ENCODE peak calls at places on chromosomes 5 and 9, in four cellular contexts. F, I, D and S are unnamed samples. For H3K4me1, the result is how much of the 10 kb centered on the place peaks cover.

GRCh38 chr9:75181748-75182147 is 93.4 kb downstream of the OSTF1 start:
- DNase-seq in I (no peak), D (no peak), F (no peak), S (no peak)

GRCh38 chr5:127909078-127909477 is 174.5 kb upstream of the SLC12A2 start:
- DNase-seq in D (no peak), F (no peak), I (peak), S (no peak)

GRCh38 chr9:105401651-105402050 is 46.2 kb upstream of the FSD1L start:
- DNase-seq in F (no peak), D (no peak), I (peak), S (no peak)

GRCh38 chr9:132114102-132114707 is 34.5 kb upstream of the MED27 start:
- DNase-seq in D (no peak), F (no peak), I (no peak), S (no peak)

GRCh38 chr5:98341038-98341710 is 432.3 kb upstream of the RGMB start:
- DNase-seq in D (no peak), I (no peak), F (no peak), S (no peak)

GRCh38 chr9:99335280-99335679 is 113.2 kb downstream of the SEC61B start:
- DNase-seq in I (no peak), F (no peak), D (no peak), S (no peak)

GRCh38 chr9:466749-467148 is 252.1 kb downstream of the DOCK8 start:
- DNase-seq in D (no peak), I (no peak), F (no peak), S (no peak)

GRCh38 chr9:16834817-16835216 is 35.7 kb downstream of the BNC2 start:
- DNase-seq in D (no peak), F (no peak), I (no peak), S (no peak)

GRCh38 chr5:39197556-39197955 is 21.8 kb downstream of the FYB1 start:
- DNase-seq in I (no peak), D (no peak), F (no peak), S (no peak)

GRCh38 chr5:73861313-73861978 is 235.4 kb downstream of the ARHGEF28 start:
- DNase-seq in I (no peak), D (no peak), F (no peak), S (no peak)

GRCh38 chr9:19409406-19410194 is 791 bp downstream of the ACER2 start:
- DNase-seq in I (peak), F (no peak), D (peak), S (no peak)

GRCh38 chr5:150062523-150062922 is 23.8 kb downstream of the CSF1R start:
- DNase-seq in D (no peak), I (no peak), F (no peak), S (no peak)

GRCh38 chr5:61311056-61311455 is 21.0 kb upstream of the ZSWIM6 start:
- DNase-seq in I (no peak), D (no peak), F (no peak), S (no peak)

GRCh38 chr5:139251281-139251687 is 42.3 kb upstream of the MATR3 start:
- DNase-seq in I (peak), D (no peak), F (no peak), S (no peak)

GRCh38 chr5:75566710-75567309 is 44.4 kb upstream of the ANKDD1B start:
- DNase-seq in D (no peak), F (no peak), I (no peak), S (no peak)

DNA sequence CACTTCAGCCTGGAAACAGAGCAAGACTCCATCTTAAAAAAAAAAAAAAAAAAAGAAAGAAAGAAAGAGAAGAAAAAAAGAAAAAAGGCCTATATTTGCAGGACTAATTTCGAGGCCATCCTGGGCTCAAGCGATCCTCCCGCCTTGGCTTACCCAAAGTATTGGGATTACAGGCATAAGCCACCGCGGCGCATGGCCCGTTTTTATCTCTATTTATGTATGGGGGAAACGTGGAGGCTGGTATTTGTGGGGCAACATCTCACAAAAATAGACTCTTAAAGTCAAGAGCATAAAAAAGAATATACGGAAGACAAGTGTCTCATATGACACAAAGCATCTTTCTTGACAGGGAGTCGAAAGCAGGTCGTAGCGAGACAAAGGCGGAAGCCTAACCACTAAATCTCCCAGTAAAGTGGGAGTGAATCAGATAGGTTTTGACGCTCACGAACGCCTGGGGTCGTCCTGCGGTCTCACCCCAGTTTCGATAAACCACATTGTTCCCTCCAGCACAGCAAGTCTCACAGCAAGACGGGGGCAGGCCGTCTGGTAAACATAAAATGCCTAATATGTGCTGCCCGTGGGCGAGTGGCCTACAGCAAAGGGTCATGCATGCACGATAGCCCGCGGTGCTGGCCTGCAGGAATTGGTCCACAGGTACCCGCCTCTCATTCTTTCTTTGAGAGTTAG is 1.8 kb upstream of the TRIM41 start:
- DNase-seq in I (peak), D (no peak), F (no peak), S (no peak)
- H3K4me1 ChIP-seq in I (under half), D (under half), F (under half), S (under half)

GRCh38 chr9:77996696-77997095 is 34.9 kb downstream of the GNAQ start:
- DNase-seq in D (no peak), I (no peak), F (no peak), S (no peak)
- H3K4me3 ChIP-seq in D (no peak), I (no peak), F (no peak), S (no peak)

GRCh38 chr5:141778211-141778610 is 96.2 kb upstream of the ARAP3 start:
- DNase-seq in I (peak), F (no peak), D (peak), S (no peak)
- TF ChIP-seq CTCF in I (no peak), F (no peak), D (no peak), S (no peak)

DNA sequence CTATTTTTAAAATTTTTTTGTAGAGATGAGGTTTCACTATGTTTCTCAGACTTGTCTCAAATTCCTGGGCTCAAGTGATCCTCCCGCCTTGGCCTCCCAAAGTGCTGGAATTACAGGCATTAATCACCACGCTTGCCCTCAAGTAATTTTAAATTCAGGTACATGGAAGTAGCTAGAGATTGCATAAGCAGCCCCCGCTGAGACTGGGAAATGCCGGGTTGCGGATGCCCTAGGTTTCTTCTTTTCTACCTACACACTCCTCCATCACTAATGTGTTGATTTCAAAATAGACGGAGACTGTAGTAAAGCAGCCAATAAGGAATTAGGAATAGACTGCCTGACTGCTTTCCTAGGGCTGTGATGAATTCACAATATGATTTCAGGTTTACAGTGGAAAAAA is 202.4 kb downstream of the FANCC start:
- DNase-seq in I (no peak), D (no peak), F (no peak), S (no peak)
- H3K4me1 ChIP-seq in I (under half), D (under half), F (under half), S (under half)

GRCh38 chr5:1111727-1112289 is at the start of gene SLC12A7:
- DNase-seq in D (no peak), F (no peak), I (no peak), S (no peak)

GRCh38 chr5:1112596-1113331 is 901 bp upstream of the SLC12A7 start:
- DNase-seq in F (no peak), D (no peak), I (peak), S (no peak)

GRCh38 chr5:1109542-1110259 is 2.2 kb downstream of the SLC12A7 start:
- DNase-seq in F (no peak), D (no peak), I (no peak), S (no peak)

GRCh38 chr5:1110260-1110929 is 1.5 kb downstream of the SLC12A7 start:
- DNase-seq in D (no peak), I (no peak), F (no peak), S (no peak)

GRCh38 chr5:1110930-1111726 is 735 bp downstream of the SLC12A7 start:
- DNase-seq in F (no peak), D (no peak), I (no peak), S (no peak)
- H3K4me3 ChIP-seq in F (peak), D (peak), I (no peak), S (peak)

GRCh38 chr5:82641362-82641988 is 363.3 kb upstream of the RPS23 start:
- DNase-seq in I (peak), F (no peak), D (peak), S (peak)
- TF ChIP-seq CTCF in I (peak), F (no peak), D (peak), S (peak)

GRCh38 chr9:134340475-134341186 is 14.4 kb downstream of the RXRA start:
- DNase-seq in I (no peak), F (no peak), D (no peak), S (peak)
- H3K4me1 ChIP-seq in I (under half), F (under half), D (under half), S (half or more)